ENCODE peak calls at places on chromosomes 16 and 17, in five cellular contexts. N is caudate nucleus; I is stimulated activated naive CD4-positive, alpha-beta T cell; T is AG08395; X is stimulated activated CD4-positive, alpha-beta T cell treated with anti-CD3 and anti-CD28 coated beads, Interleukin-1b, Interleukin-23, amount 100 ng/mL, for 4 hours. Q is an unnamed sample.

GRCh38 chr17:42883802-42884553 is 16.6 kb upstream of the G6PC1 start:
- DNase-seq in N (no peak), I (no peak), T (no peak), X (no peak), Q (no peak)

GRCh38 chr16:56882077-56882476 is 17.1 kb downstream of the SLC12A3 start:
- DNase-seq in N (no peak), I (no peak), T (no peak), X (no peak), Q (peak; percentile 3)

GRCh38 chr17:29667969-29668368 is 45.3 kb upstream of the CORO6 start:
- DNase-seq in N (no peak), I (no peak), T (no peak), X (no peak), Q (no peak)

GRCh38 chr16:65658339-65659275 is 536.7 kb upstream of the CDH11 start:
- DNase-seq in N (no peak), I (no peak), T (peak; percentile 91), X (no peak), Q (no peak)

GRCh38 chr17:10036511-10037061 is 131.5 kb upstream of the RCVRN start:
- DNase-seq in N (peak; percentile 67), I (no peak), T (no peak), X (no peak), Q (peak; percentile 91)

GRCh38 chr17:14325618-14326167 is 24.8 kb downstream of the HS3ST3B1 start:
- DNase-seq in N (no peak), I (no peak), T (no peak), X (no peak), Q (no peak)

GRCh38 chr17:78179372-78179771 is 7.5 kb downstream of the TK1 start:
- DNase-seq in N (no peak), I (no peak), T (peak; percentile 75), X (no peak), Q (peak; percentile 34)

GRCh38 chr16:87880117-87880696 is 10.9 kb upstream of the SLC7A5 start:
- DNase-seq in N (no peak), I (no peak), T (no peak), X (no peak), Q (no peak)

GRCh38 chr16:9364721-9365693 is 273.6 kb downstream of the HAPSTR1 start:
- DNase-seq in N (peak; percentile 62), I (no peak), T (no peak), X (no peak), Q (peak; percentile 82)

GRCh38 chr17:19000531-19001011 is 4.0 kb downstream of the FAM83G start:
- DNase-seq in N (no peak), I (no peak), T (peak; percentile 48), X (no peak), Q (peak; percentile 68)

Q was measured in right cardiac atrium.